ENCODE peak calls at places on chromosome 22, in five cellular contexts. K is testis; V is GM23338; A is heart left ventricle; H is CD8-positive, alpha-beta T cell. Z is an unnamed sample.

GRCh38 chr22:39514373-39514973 is 5.9 kb upstream of the ATF4 start:
- DNase-seq in H (no peak), K (peak; percentile 80), A (no peak), V (peak; percentile 81), Z (peak; percentile 46)

GRCh38 chr22:36144886-36145541 is 15.5 kb downstream of the APOL3 start:
- DNase-seq in K (peak; percentile 77), A (peak; percentile 50), V (peak; percentile 84), H (no peak), Z (peak; percentile 79)

GRCh38 chr22:41619979-41620645 is 731 bp downstream of the DESI1 start:
- DNase-seq in K (peak; percentile 48), A (peak; percentile 42), V (peak; percentile 74), H (no peak), Z (peak; percentile 61)

GRCh38 chr22:49371325-49372110 is 456.2 kb downstream of the BRD1 start:
- DNase-seq in V (no peak), K (no peak), H (no peak), A (no peak), Z (no peak)

GRCh38 chr22:35191412-35191811 is 65.9 kb upstream of the HMGXB4 start:
- DNase-seq in V (no peak), H (no peak), A (no peak), K (no peak), Z (no peak)

GRCh38 chr22:17110791-17111550 is 10.2 kb downstream of the TMEM121B start:
- DNase-seq in A (no peak), V (no peak), K (no peak), H (no peak), Z (no peak)

GRCh38 chr22:11325767-11326166 is 4202.2 kb upstream of the OR11H1 start:
- DNase-seq in A (no peak), H (no peak), V (no peak), K (no peak), Z (no peak)

GRCh38 chr22:17369553-17370035 is 334 bp downstream of the CECR2 start:
- DNase-seq in V (peak; percentile 71), K (peak; percentile 27), H (no peak), A (peak; percentile 42), Z (peak; percentile 45)

GRCh38 chr22:49294656-49295464 is 532.8 kb downstream of the BRD1 start:
- DNase-seq in V (no peak), H (no peak), K (peak; percentile 4), A (no peak), Z (no peak)

GRCh38 chr22:24181088-24181995 is at the start of gene SUSD2:
- DNase-seq in V (peak; percentile 60), A (no peak), H (no peak), K (no peak), Z (peak; percentile 92)

GRCh38 chr22:49305215-49305965 is 522.3 kb downstream of the BRD1 start:
- DNase-seq in H (peak; percentile 47), K (peak; percentile 76), V (peak; percentile 19), A (peak; percentile 53), Z (peak; percentile 82)

GRCh38 chr22:50311606-50312351 is 4.3 kb upstream of the PLXNB2 start:
- DNase-seq in A (peak; percentile 21), V (no peak), H (no peak), K (no peak), Z (no peak)

DNA sequence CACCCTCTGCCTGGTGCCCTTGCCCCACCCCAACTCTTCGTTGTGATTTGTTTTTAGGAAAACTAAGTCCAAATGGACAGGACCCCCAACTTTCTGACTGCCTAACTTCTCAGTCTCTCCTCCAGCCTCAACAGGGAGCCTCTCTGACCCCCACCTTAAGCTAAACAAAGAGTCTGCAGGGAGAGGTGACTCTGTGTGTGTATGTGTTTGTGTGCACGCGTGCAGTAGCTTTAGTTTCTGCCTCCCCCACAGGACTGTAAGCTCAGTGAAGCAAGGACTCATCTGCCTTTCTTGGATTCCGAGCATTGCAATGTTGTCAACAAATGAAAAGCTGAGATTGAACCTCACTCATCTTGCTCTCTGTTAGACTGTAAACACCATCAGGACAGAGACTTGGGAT is 7.9 kb downstream of the SNAP29 start:
- DNase-seq in H (no peak), A (no peak), V (no peak), K (no peak), Z (no peak)
- H3K27ac ChIP-seq in H (no peak overlapping the region), A (peak overlapping the region; percentile 86), V (no peak overlapping the region), K (peak overlapping the region; percentile 72), Z (no peak overlapping the region)

DNA sequence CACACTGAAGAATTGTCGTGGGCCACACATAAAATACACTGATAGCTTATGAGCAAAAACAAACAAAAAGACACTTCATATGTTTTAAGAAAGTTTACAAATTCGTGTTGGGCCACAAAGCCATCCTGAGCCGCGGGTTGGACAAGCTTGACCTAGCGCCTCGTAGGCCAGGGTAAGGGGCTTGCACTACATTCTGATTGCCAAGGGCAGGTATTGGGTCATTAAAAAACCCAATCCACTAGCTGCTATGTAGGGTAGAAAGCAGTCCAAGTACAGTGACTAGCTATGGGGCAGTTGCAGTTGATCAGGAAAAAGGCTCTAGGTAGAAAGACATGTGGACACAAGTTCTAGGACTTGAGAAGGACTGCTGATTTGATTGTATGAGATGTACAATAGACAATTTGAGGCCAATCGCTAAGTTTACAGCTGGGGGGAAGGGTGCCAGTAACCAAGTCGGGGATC is 14.0 kb downstream of the KDELR3 start:
- DNase-seq in K (no peak), A (no peak), H (no peak), V (no peak), Z (no peak)
- H3K36me3 ChIP-seq in K (no peaks in the 10 kb centered on the region), A (peaks cover 84% of the 10 kb centered on the region), H (peaks cover 37% of the 10 kb centered on the region), V (peaks cover 46% of the 10 kb centered on the region), Z (peaks cover 74% of the 10 kb centered on the region)

GRCh38 chr22:19800306-19800705 is 39.7 kb downstream of the TBX1 start:
- DNase-seq in A (no peak), V (no peak), H (no peak), K (no peak), Z (no peak)

GRCh38 chr22:19802881-19803735 is 42.5 kb downstream of the TBX1 start:
- DNase-seq in A (no peak), K (no peak), H (no peak), V (no peak), Z (no peak)

GRCh38 chr22:19800761-19801244 is 40.2 kb downstream of the TBX1 start:
- DNase-seq in K (peak; percentile 27), H (no peak), V (peak; percentile 63), A (no peak), Z (peak; percentile 70)

GRCh38 chr22:19802001-19802880 is 41.7 kb downstream of the TBX1 start:
- DNase-seq in V (no peak), K (no peak), A (no peak), H (no peak), Z (no peak)

GRCh38 chr22:19801340-19802000 is 40.9 kb downstream of the TBX1 start:
- DNase-seq in V (no peak), H (no peak), K (no peak), A (no peak), Z (no peak)
- TF ChIP-seq CTCF in V (peak; percentile 9), H (no peak), K (no peak), A (no peak), Z (no peak)

GRCh38 chr22:40572976-40573375 is 63.5 kb downstream of the MRTFA start:
- DNase-seq in K (no peak), A (no peak), H (no peak), V (no peak), Z (no peak)
- H3K27ac ChIP-seq in K (no peak overlapping the region), A (no peak overlapping the region), H (no peak overlapping the region), V (no peak overlapping the region), Z (no peak overlapping the region)

DNA sequence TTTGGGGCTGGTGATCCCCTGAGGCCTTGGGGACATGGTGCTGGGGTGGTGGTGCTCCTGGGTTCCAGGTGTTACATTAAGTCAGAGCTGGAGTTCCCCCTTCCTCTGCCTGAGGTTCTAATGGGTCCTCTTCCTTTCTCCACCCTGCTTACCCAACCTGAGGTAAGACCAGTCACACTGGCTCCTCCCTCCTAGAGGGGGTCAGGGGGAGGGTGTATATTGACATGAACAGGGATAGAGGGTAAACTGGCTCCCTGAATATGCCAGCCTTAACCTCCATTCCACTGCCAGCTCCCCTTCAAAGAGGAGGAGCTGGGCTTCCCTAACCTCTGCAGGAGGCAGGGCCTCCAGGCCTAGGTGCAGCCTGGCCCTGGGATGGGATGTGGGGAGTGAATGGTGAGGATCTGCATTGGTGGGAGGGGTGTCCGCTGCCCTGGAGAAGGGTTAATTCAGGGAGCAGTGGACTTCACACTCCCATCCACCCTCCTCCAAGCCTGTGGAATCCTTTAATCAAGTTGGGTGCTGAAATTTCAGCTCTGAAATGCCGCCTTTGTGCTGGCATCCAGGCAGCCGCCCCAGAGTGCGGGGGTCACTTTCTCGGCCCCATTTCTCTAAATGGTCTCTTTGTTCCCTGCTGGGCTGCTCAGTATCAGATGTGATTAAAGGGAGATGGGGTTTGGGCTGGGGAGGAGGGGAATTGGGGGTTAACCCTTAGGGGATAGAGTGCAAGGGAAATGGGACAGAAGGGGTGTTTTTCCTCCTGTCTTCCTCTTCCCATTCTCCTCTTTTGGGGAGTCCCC is 15.2 kb downstream of the POLR2F start:
- DNase-seq in K (no peak), V (no peak), A (no peak), H (no peak), Z (no peak)
- H3K36me3 ChIP-seq in K (no peaks in the 10 kb centered on the region), V (peaks cover 3% of the 10 kb centered on the region), A (peaks cover 36% of the 10 kb centered on the region), H (peaks cover 13% of the 10 kb centered on the region), Z (peaks cover 19% of the 10 kb centered on the region)

DNA sequence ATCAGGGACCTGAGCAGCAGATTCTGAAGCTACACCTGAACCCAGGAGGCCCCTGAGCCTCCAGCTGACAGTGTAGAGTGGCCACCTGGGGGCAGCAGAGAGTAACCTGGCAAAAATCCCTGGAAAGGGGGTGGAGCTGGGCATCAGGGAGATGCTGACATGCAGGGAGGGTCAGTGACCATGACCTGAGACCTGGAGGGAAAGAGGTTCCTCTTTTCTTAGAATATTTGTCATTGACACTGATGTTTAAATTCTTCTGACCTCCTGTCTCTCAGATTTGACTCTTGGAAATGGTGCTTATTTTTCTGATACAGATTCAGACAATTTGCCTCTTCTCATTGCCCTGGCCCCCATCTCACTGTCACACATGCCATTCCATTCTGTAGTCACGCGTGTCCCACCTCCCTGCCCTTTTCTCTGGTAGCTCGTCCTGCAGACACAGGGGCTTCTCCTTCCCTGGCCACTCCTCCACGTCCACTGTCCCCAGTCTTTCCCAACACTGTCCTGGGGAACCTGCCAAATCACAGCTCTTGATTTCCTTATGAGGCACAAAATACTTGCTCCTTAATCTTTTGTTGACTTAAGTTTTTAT is 117.2 kb upstream of the IGLL5 start:
- DNase-seq in V (peak; percentile 80), K (peak; percentile 60), H (no peak), A (no peak), Z (peak; percentile 71)
- TF ChIP-seq CTCF in V (peak; percentile 71), K (peak; percentile 71), H (peak; percentile 74), A (peak; percentile 59), Z (peak; percentile 78)

GRCh38 chr22:28791841-28792490 is 8.4 kb downstream of the XBP1 start:
- DNase-seq in A (no peak), V (no peak), K (no peak), H (no peak), Z (no peak)
- H3K27ac ChIP-seq in A (no peak overlapping the region), V (peak overlapping the region; percentile 77), K (no peak overlapping the region), H (no peak overlapping the region), Z (no peak overlapping the region)

DNA sequence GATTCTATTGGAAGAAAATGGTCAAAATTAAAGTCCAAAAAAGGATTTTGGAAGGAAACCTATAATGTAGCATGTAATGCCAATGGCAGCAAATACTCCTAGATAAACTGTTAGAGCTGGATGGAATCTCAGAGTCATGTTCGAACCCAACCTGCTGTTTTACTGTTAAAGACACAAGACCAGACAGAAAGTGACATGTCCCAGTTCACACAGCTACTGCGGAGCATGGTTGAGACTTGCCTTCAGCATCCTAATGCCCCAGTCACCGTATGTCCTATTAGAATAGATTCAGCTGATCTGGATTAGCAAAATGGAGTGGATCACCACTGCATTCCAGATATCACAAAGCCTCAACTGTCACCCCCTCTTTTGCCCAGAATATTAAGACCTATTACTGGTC is 14.9 kb downstream of the PISD start:
- DNase-seq in K (no peak), A (no peak), V (no peak), H (no peak), Z (no peak)
- H3K36me3 ChIP-seq in K (no peaks in the 10 kb centered on the region), A (peaks cover 47% of the 10 kb centered on the region), V (peaks cover 18% of the 10 kb centered on the region), H (peaks cover 17% of the 10 kb centered on the region), Z (peaks cover 42% of the 10 kb centered on the region)

GRCh38 chr22:30340911-30341685 is 14.4 kb upstream of the TBC1D10A start:
- DNase-seq in A (peak; percentile 72), H (no peak), K (peak; percentile 78), V (no peak), Z (no peak)
- TF ChIP-seq CTCF in A (no peak), H (no peak), K (no peak), V (no peak), Z (no peak)

Z was measured in WERI-Rb-1.